ENCODE peak calls at places on chromosomes 5 and 9, in five cellular contexts. N is spleen, R is transverse colon, C is GM12878, W is upper lobe of left lung. G is an unnamed sample.

GRCh38 chr9:99561435-99562262 is 260.0 kb upstream of the NR4A3 start:
- DNase-seq in R (no peak), W (no peak), N (no peak), C (no peak), G (no peak)

GRCh38 chr9:135765416-135765815 is 63.4 kb downstream of the KCNT1 start:
- DNase-seq in C (no peak), R (no peak), W (no peak), N (no peak), G (no peak)

GRCh38 chr9:21558627-21559401 is 76.7 kb upstream of the IFNE start:
- DNase-seq in C (no peak), N (no peak), W (no peak), R (no peak), G (peak)

GRCh38 chr9:18184034-18184800 is 289.7 kb upstream of the ADAMTSL1 start:
- DNase-seq in C (no peak), N (no peak), R (no peak), W (peak), G (no peak)

GRCh38 chr5:39178856-39179255 is 40.5 kb downstream of the FYB1 start:
- DNase-seq in R (no peak), C (no peak), W (no peak), N (no peak), G (no peak)

GRCh38 chr9:555493-555892 is 286.0 kb upstream of the DMRT1 start:
- DNase-seq in C (no peak), N (no peak), W (no peak), R (no peak), G (no peak)

GRCh38 chr5:65803699-65804426 is 81.9 kb downstream of the NLN start:
- DNase-seq in R (no peak), W (no peak), C (no peak), N (no peak), G (no peak)

GRCh38 chr9:90999425-91000397 is 198.1 kb downstream of the SYK start:
- DNase-seq in N (no peak), C (no peak), W (no peak), R (no peak), G (no peak)

GRCh38 chr9:124479947-124480620 is 27.1 kb downstream of the NR5A1 start:
- DNase-seq in C (no peak), N (no peak), R (no peak), W (no peak), G (no peak)

GRCh38 chr5:57277085-57277484 is 103.2 kb downstream of the GPBP1 start:
- DNase-seq in N (no peak), C (no peak), R (no peak), W (no peak), G (no peak)

GRCh38 chr5:73363911-73364730 is 84.5 kb downstream of the FOXD1 start:
- DNase-seq in W (no peak), N (no peak), R (no peak), C (no peak), G (no peak)

GRCh38 chr9:130681769-130682489 is 11.7 kb upstream of the EXOSC2 start:
- DNase-seq in R (peak), N (no peak), C (no peak), W (no peak), G (no peak)

GRCh38 chr9:100652850-100653249 is 75.0 kb downstream of the CAVIN4 start:
- DNase-seq in N (no peak), C (no peak), R (no peak), W (no peak), G (no peak)

GRCh38 chr9:113446323-113446740 is 17.2 kb upstream of the RGS3 start:
- DNase-seq in R (no peak), W (no peak), N (no peak), C (peak), G (no peak)

GRCh38 chr9:128498911-128499310 is 5.6 kb upstream of the GLE1 start:
- DNase-seq in W (no peak), C (no peak), N (no peak), R (no peak), G (no peak)

GRCh38 chr5:73170522-73170921 is 2.5 kb upstream of the TMEM174 start:
- DNase-seq in C (no peak), W (no peak), N (no peak), R (peak), G (no peak)

GRCh38 chr9:118449554-118449953 is 745.4 kb downstream of the TLR4 start:
- DNase-seq in W (no peak), N (no peak), C (no peak), R (no peak), G (no peak)

GRCh38 chr9:84480071-84480470 is 139.5 kb upstream of the SLC28A3 start:
- DNase-seq in W (no peak), C (no peak), N (no peak), R (no peak), G (no peak)

GRCh38 chr9:88891015-88891414 is 100.3 kb upstream of the S1PR3 start:
- DNase-seq in R (no peak), W (no peak), C (no peak), N (no peak), G (no peak)

GRCh38 chr5:126998201-126998631 is 32.1 kb downstream of the MARCHF3 start:
- DNase-seq in R (no peak), C (peak), N (no peak), W (no peak), G (no peak)

GRCh38 chr9:115686069-115686468 is 467.5 kb upstream of the PAPPA start:
- DNase-seq in R (no peak), C (no peak), W (no peak), N (no peak), G (no peak)

GRCh38 chr9:5846501-5846921 is 13.6 kb upstream of the ERMP1 start:
- DNase-seq in R (no peak), W (no peak), N (no peak), C (no peak), G (no peak)

GRCh38 chr5:17833336-17833735 is 199.1 kb downstream of the TAF11L14 start:
- DNase-seq in W (no peak), N (no peak), R (no peak), C (no peak), G (no peak)

GRCh38 chr5:4079881-4080280 is 484.2 kb downstream of the IRX1 start:
- DNase-seq in N (no peak), R (no peak), C (no peak), W (no peak), G (no peak)

DNA sequence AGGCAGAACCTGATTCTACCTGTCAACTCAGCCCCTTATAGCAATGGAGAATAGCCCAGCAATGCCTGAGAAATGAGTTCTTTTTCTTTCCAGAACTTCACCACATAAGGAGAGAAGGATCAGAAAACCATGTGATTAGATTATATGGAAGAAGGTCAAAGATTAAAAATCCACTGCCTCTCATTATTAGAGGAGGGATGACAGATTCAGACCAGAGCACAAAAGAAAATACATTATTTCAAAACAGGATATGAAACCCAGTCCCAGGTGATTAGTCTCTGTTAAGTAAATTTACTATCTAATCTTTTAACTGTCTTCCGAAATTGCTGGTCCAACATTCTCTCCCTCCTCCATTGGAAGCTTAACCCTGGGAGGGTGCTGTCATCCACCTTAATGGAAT is 322.4 kb downstream of the SLIT3 start:
- DNase-seq in N (no peak), W (no peak), C (no peak), R (no peak), G (no peak)
- TF ChIP-seq POLR2AphosphoS5 in N (no peak), W (no peak), C (no peak), R (no peak), G (no peak)

GRCh38 chr9:126699401-126699851 is 85.7 kb downstream of the LMX1B start:
- DNase-seq in W (peak), N (peak), C (no peak), R (no peak), G (no peak)

GRCh38 chr9:126698756-126699155 is 85.0 kb downstream of the LMX1B start:
- DNase-seq in W (peak), C (no peak), R (no peak), N (peak), G (peak)

GRCh38 chr9:126700903-126701819 is 87.4 kb downstream of the LMX1B start:
- DNase-seq in W (peak), N (peak), R (no peak), C (no peak), G (peak)

GRCh38 chr9:126701820-126702500 is 88.2 kb downstream of the LMX1B start:
- DNase-seq in R (no peak), C (no peak), W (peak), N (peak), G (no peak)

GRCh38 chr9:126700296-126700695 is 86.6 kb downstream of the LMX1B start:
- DNase-seq in R (no peak), N (peak), W (no peak), C (no peak), G (peak)
- TF ChIP-seq POLR2A in R (no peak), N (no peak), W (no peak), C (no peak), G (no peak)

DNA sequence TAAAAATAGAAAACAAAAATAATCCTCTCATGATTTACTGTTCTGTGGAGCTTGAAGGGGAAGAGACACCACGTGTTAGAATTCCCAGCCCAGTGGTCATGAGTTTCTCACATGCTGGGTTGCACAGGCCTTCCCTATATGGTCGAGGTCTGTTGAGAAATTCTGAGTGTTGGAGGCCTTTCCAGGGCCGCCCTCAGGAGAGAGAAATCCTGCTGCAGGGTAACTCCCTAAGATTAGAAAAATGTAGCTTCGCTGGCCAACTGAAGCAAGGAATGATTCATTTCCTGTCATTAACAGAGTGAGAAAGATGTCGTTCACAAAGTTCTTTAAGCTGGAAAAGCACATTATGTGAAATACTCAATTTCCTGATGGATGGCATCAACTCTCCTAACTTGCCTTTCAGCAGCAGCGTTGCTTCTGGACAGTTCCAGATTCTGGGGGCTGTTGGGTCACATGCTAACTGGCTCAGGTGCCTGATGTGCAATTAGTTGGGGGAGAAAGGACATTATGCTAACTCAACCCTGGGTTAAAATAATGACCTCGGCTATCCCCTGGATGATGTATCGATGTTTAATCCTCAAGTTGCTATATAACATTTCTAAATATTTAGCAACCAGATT is 104.8 kb upstream of the CD180 start:
- DNase-seq in C (no peak), R (peak), W (peak), N (no peak), G (no peak)
- TF ChIP-seq POLR2AphosphoS5 in C (no peak), R (peak), W (peak), N (no peak), G (no peak)

GRCh38 chr5:159099049-159099760 is 511 bp downstream of the EBF1 start:
- DNase-seq in C (no peak), W (no peak), R (no peak), N (peak), G (no peak)
- TF ChIP-seq POLR2A in C (peak), W (no peak), R (no peak), N (no peak), G (peak)

GRCh38 chr5:15483348-15484090 is 16.5 kb upstream of the FBXL7 start:
- DNase-seq in R (no peak), W (no peak), N (no peak), C (no peak), G (no peak)
- TF ChIP-seq POLR2AphosphoS5 in R (no peak), W (no peak), N (no peak), C (no peak), G (no peak)

GRCh38 chr5:84306617-84307016 is 78.1 kb downstream of the EDIL3 start:
- DNase-seq in C (no peak), N (no peak), R (no peak), W (no peak), G (no peak)
- TF ChIP-seq POLR2A in C (no peak), N (no peak), R (no peak), W (no peak), G (no peak)

DNA sequence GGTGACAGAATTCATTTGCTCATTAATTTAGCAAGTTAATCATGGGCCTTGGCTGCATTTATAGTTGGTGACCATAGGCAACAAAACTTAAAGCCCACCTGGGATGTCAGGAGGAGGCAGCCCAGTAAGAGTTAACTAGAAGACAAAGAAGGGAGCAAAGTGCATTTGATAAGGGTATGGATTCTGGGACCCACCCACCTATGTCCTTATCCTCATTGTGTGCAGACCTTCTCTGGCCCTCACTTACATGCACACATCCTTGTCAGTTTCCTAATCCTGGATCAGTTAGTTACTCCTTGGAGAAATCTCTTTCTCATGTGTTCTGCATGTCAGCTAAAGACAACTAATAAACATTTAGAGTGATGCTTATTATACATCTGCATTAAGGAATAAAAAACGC is 24.6 kb downstream of the MEF2C start:
- DNase-seq in R (no peak), N (no peak), W (no peak), C (no peak), G (no peak)
- TF ChIP-seq POLR2AphosphoS5 in R (no peak), N (no peak), W (no peak), C (no peak), G (peak)

GRCh38 chr9:126804696-126805545 is at the start of gene ZBTB43:
- DNase-seq in N (peak), C (peak), R (peak), W (peak), G (peak)
- TF ChIP-seq POLR2A in N (peak), C (peak), R (peak), W (peak), G (peak)

GRCh38 chr5:93607367-93608258 is 24.6 kb downstream of the NR2F1 start:
- DNase-seq in C (no peak), R (no peak), N (no peak), W (no peak), G (no peak)
- TF ChIP-seq POLR2AphosphoS5 in C (no peak), R (no peak), N (no peak), W (no peak), G (no peak)